ENCODE peak calls at places on chromosomes 4 and X, in five cellular contexts. One of them, this sample, is unnamed. For H3K4me1, the result is how much of the 10 kb centered on the place peaks cover.

GRCh38 chr4:101211146-101211553 is 136.2 kb downstream of the PPP3CA start:
- DNase-seq in testis: no peak
- DNase-seq in CD8-positive, alpha-beta T cell: no peak
- DNase-seq in uterus: no peak
- DNase-seq in stomach: no peak
- DNase-seq in this sample: no peak

GRCh38 chrX:153460826-153461225 is 9.6 kb downstream of the HAUS7 start:
- DNase-seq in uterus: no peak
- DNase-seq in CD8-positive, alpha-beta T cell: peak
- DNase-seq in stomach: peak
- DNase-seq in testis: peak
- DNase-seq in this sample: peak

GRCh38 chrX:103170216-103170615 is 44.7 kb upstream of the BEX4 start:
- DNase-seq in stomach: no peak
- DNase-seq in CD8-positive, alpha-beta T cell: no peak
- DNase-seq in uterus: no peak
- DNase-seq in testis: no peak
- DNase-seq in this sample: no peak

GRCh38 chr4:41320786-41321185 is 64.1 kb downstream of the UCHL1 start:
- DNase-seq in uterus: no peak
- DNase-seq in testis: no peak
- DNase-seq in stomach: no peak
- DNase-seq in CD8-positive, alpha-beta T cell: no peak
- DNase-seq in this sample: no peak

GRCh38 chrX:46573331-46573895 is at the start of gene CHST7:
- DNase-seq in CD8-positive, alpha-beta T cell: peak
- DNase-seq in stomach: peak
- DNase-seq in uterus: peak
- DNase-seq in testis: peak
- DNase-seq in this sample: peak

GRCh38 chrX:107712231-107713204 is 63.1 kb downstream of the TSC22D3 start:
- DNase-seq in testis: peak
- DNase-seq in uterus: no peak
- DNase-seq in CD8-positive, alpha-beta T cell: no peak
- DNase-seq in stomach: no peak
- DNase-seq in this sample: no peak

GRCh38 chrX:135480076-135480475 is 40.4 kb upstream of the INTS6L start:
- DNase-seq in CD8-positive, alpha-beta T cell: no peak
- DNase-seq in testis: no peak
- DNase-seq in uterus: no peak
- DNase-seq in stomach: no peak
- DNase-seq in this sample: no peak

GRCh38 chr4:150211821-150212445 is 133.7 kb downstream of the DCLK2 start:
- DNase-seq in CD8-positive, alpha-beta T cell: no peak
- DNase-seq in stomach: no peak
- DNase-seq in testis: no peak
- DNase-seq in uterus: no peak
- DNase-seq in this sample: no peak

GRCh38 chr4:27381806-27382205 is 521.2 kb downstream of the STIM2 start:
- DNase-seq in uterus: no peak
- DNase-seq in testis: no peak
- DNase-seq in CD8-positive, alpha-beta T cell: no peak
- DNase-seq in stomach: no peak
- DNase-seq in this sample: no peak

GRCh38 chr4:152935661-152936445 is at the start of gene FHDC1:
- DNase-seq in uterus: no peak
- DNase-seq in testis: peak
- DNase-seq in CD8-positive, alpha-beta T cell: no peak
- DNase-seq in stomach: peak
- DNase-seq in this sample: peak

GRCh38 chr4:183171484-183172267 is 72.6 kb downstream of the WWC2 start:
- DNase-seq in CD8-positive, alpha-beta T cell: no peak
- DNase-seq in stomach: no peak
- DNase-seq in uterus: no peak
- DNase-seq in testis: no peak
- DNase-seq in this sample: no peak
- H3K4me1 ChIP-seq in CD8-positive, alpha-beta T cell: under half
- H3K4me1 ChIP-seq in stomach: half or more
- H3K4me1 ChIP-seq in uterus: under half
- H3K4me1 ChIP-seq in testis: under half
- H3K4me1 ChIP-seq in this sample: under half

DNA sequence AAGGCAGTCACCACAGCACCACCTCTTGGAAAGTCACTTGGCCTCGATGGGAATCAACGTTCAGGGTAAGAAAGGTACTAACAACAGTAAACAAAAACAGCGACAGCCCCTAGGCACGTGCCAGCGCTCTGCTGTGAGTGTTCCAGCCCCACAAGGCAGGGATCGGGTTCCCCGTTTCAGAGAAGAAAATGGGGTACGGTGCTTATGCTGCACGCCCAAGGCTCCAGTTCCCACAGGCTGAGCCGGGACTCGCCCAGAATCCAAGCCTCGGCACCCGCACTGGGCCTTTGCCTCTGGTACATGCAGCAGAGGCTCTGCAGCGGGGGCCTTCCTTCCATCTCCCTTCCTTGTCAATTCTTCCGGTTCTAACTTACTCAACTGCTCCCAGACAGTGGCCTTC is 37.3 kb downstream of the WDR1 start:
- DNase-seq in stomach: peak
- DNase-seq in uterus: no peak
- DNase-seq in CD8-positive, alpha-beta T cell: no peak
- DNase-seq in testis: no peak
- DNase-seq in this sample: no peak
- H3K4me3 ChIP-seq in stomach: no peak
- H3K4me3 ChIP-seq in uterus: no peak
- H3K4me3 ChIP-seq in CD8-positive, alpha-beta T cell: no peak
- H3K4me3 ChIP-seq in testis: no peak
- H3K4me3 ChIP-seq in this sample: no peak

DNA sequence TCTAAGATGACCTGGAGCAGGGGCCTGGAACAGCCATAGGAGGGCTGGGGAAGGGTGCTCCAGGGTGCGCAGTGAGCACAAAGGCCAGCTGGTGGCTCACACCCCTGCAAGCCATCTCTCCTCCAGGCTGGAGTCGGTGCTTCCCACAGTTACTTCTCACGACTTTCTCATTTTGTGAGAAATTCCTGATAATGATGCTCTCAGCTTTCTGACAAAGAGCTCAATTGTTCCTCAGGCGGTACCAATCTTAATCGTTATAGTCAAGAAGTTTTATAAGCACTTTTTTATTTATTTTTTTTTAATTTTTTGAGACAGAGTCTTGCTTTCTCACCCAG is 11.7 kb upstream of the WFS1 start:
- DNase-seq in stomach: no peak
- DNase-seq in uterus: no peak
- DNase-seq in CD8-positive, alpha-beta T cell: no peak
- DNase-seq in testis: no peak
- DNase-seq in this sample: no peak
- H3K4me1 ChIP-seq in stomach: under half
- H3K4me1 ChIP-seq in uterus: under half
- H3K4me1 ChIP-seq in CD8-positive, alpha-beta T cell: under half
- H3K4me1 ChIP-seq in testis: under half
- H3K4me1 ChIP-seq in this sample: under half

DNA sequence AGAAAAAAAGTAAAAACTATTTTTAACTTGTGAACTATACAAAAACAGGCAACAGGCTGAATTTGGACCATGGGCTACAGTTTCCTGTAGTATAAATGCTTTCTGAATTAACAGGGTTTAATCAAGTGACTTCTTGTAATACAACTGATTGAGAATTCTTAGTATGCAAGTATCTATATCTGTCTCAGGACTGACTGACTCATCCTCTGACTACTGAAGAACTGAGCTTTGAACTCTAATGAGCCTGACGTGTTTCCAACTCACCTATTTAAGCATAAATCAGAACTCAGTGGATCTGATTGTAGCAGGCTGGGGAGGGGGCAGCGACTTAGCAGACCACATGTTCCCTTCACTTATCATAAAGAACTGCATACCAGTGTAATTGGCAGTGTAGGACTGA is 7.8 kb downstream of the SPATA4 start:
- DNase-seq in testis: no peak
- DNase-seq in CD8-positive, alpha-beta T cell: no peak
- DNase-seq in stomach: no peak
- DNase-seq in uterus: no peak
- DNase-seq in this sample: no peak
- H3K4me3 ChIP-seq in testis: no peak
- H3K4me3 ChIP-seq in CD8-positive, alpha-beta T cell: no peak
- H3K4me3 ChIP-seq in stomach: no peak
- H3K4me3 ChIP-seq in uterus: no peak
- H3K4me3 ChIP-seq in this sample: no peak

GRCh38 chr4:39626261-39626660 is 12.4 kb downstream of the SMIM14 start:
- DNase-seq in CD8-positive, alpha-beta T cell: no peak
- DNase-seq in testis: no peak
- DNase-seq in stomach: no peak
- DNase-seq in uterus: no peak
- DNase-seq in this sample: no peak
- H3K4me1 ChIP-seq in CD8-positive, alpha-beta T cell: under half
- H3K4me1 ChIP-seq in testis: under half
- H3K4me1 ChIP-seq in stomach: under half
- H3K4me1 ChIP-seq in uterus: under half
- H3K4me1 ChIP-seq in this sample: under half